ENCODE peak calls at places on chromosomes 12 and 14, in four cellular contexts. B is A549, N is GM12892, W is prostate gland. Z is an unnamed sample.
A peak's percentile ranks its signal among the peaks of the same experiment; 100 is the strongest.

GRCh38 chr12:121580959-121581680 is at the start of gene KDM2B:
- DNase-seq in B (no peak), N (no peak), W (peak; percentile 9), Z (peak; percentile 59)

GRCh38 chr14:43647302-43647701 is 859.8 kb downstream of the FSCB start:
- DNase-seq in B (no peak), N (no peak), W (no peak), Z (no peak)

GRCh38 chr12:78885466-78885865 is 20.9 kb downstream of the SYT1 start:
- DNase-seq in B (no peak), N (no peak), W (no peak), Z (no peak)

GRCh38 chr14:71193663-71194062 is 286.4 kb downstream of the PCNX1 start:
- DNase-seq in B (no peak), N (no peak), W (no peak), Z (no peak)

GRCh38 chr12:113372371-113372770 is 14.0 kb downstream of the PLBD2 start:
- DNase-seq in B (no peak), N (no peak), W (no peak), Z (no peak)

GRCh38 chr12:79848321-79848720 is 86.6 kb downstream of the PPP1R12A start:
- DNase-seq in B (no peak), N (no peak), W (no peak), Z (no peak)

GRCh38 chr14:102450206-102451063 is 59.1 kb downstream of the ANKRD9 start:
- DNase-seq in B (no peak), N (no peak), W (no peak), Z (no peak)

GRCh38 chr12:49232940-49233841 is 31.7 kb upstream of the TUBA1C start:
- DNase-seq in B (no peak), N (no peak), W (peak; percentile 11), Z (no peak)

GRCh38 chr12:121397521-121397920 is 2.4 kb upstream of the RNF34 start:
- DNase-seq in B (no peak), N (no peak), W (no peak), Z (no peak)

GRCh38 chr12:65100140-65100539 is 21.0 kb downstream of the WIF1 start:
- DNase-seq in B (no peak), N (no peak), W (no peak), Z (no peak)

GRCh38 chr14:20412876-20413784 is at the start of gene TEP1:
- DNase-seq in B (peak; percentile 82), N (peak; percentile 59), W (peak; percentile 88), Z (peak; percentile 83)
- TF ChIP-seq POLR2A in B (peak; percentile 76), N (peak; percentile 78), W (peak; percentile 75), Z (no peak)

GRCh38 chr12:67318786-67319185 is 49.6 kb downstream of the CAND1 start:
- DNase-seq in B (no peak), N (no peak), W (no peak), Z (no peak)
- TF ChIP-seq POLR2A in B (no peak), N (no peak), W (no peak), Z (no peak)

GRCh38 chr14:105528197-105528858 is 1.9 kb downstream of the TMEM121 start:
- DNase-seq in B (peak; percentile 76), N (peak; percentile 97), W (peak; percentile 69), Z (peak; percentile 83)
- TF ChIP-seq POLR2A in B (peak; percentile 20), N (no peak), W (peak; percentile 19), Z (no peak)

GRCh38 chr12:132807295-132808222 is 21.1 kb downstream of the GOLGA3 start:
- DNase-seq in B (no peak), N (no peak), W (no peak), Z (no peak)
- TF ChIP-seq POLR2A in B (no peak), N (no peak), W (no peak), Z (no peak)